ENCODE peak calls at places on chromosomes 11 and 22, in nine cellular contexts. G is transverse colon, J is breast epithelium, U is fibroblast of the aortic adventitia, F is AG10803, V is Caco-2, S is mucosa of descending colon, Y is bronchial epithelial cell, H is heart right ventricle. K is an unnamed sample.

GRCh38 chr11:112249871-112250590 is 10.6 kb downstream of the PLET1 start:
- DNase-seq in G (no peak), J (no peak), U (peak), F (peak), V (peak), S (no peak), Y (no peak), H (no peak), K (no peak)

GRCh38 chr22:35488513-35488912 is 52.1 kb upstream of the RASD2 start:
- DNase-seq in G (no peak), J (no peak), U (no peak), F (no peak), V (no peak), S (peak), Y (no peak), H (no peak), K (no peak)

GRCh38 chr11:10942621-10943020 is 84.8 kb upstream of the ZBED5 start:
- DNase-seq in G (no peak), J (no peak), U (no peak), F (no peak), V (no peak), S (no peak), Y (peak), H (no peak), K (no peak)

GRCh38 chr22:46246178-46246577 is 3.9 kb downstream of the CDPF1 start:
- DNase-seq in G (no peak), J (no peak), U (no peak), F (no peak), V (no peak), S (no peak), Y (no peak), H (no peak), K (no peak)

GRCh38 chr11:75790986-75791385 is 22.4 kb downstream of the DGAT2 start:
- DNase-seq in G (no peak), J (no peak), U (no peak), F (no peak), V (no peak), S (no peak), Y (peak), H (no peak), K (no peak)

GRCh38 chr11:1302461-1303073 is 6.9 kb downstream of the TOLLIP start:
- DNase-seq in G (no peak), J (no peak), U (no peak), F (no peak), V (no peak), S (no peak), Y (no peak), H (no peak), K (peak)

GRCh38 chr11:10390375-10390774 is 64.7 kb upstream of the AMPD3 start:
- DNase-seq in G (no peak), J (no peak), U (peak), F (no peak), V (no peak), S (no peak), Y (no peak), H (no peak), K (peak)

GRCh38 chr11:17188675-17189074 is 19.1 kb downstream of the PIK3C2A start:
- DNase-seq in G (no peak), J (no peak), U (no peak), F (no peak), V (no peak), S (no peak), Y (no peak), H (no peak), K (no peak)

GRCh38 chr11:2994336-2994730 is 2.2 kb upstream of the NAP1L4 start:
- DNase-seq in G (no peak), J (no peak), U (no peak), F (no peak), V (no peak), S (no peak), Y (no peak), H (no peak), K (no peak)

GRCh38 chr22:27115410-27115809 is 458.0 kb downstream of the MIAT start:
- DNase-seq in G (no peak), J (no peak), U (no peak), F (no peak), V (no peak), S (no peak), Y (no peak), H (no peak), K (no peak)

GRCh38 chr11:45799562-45799961 is 5.4 kb upstream of the SLC35C1 start:
- DNase-seq in G (no peak), J (no peak), U (no peak), F (no peak), V (no peak), S (no peak), Y (no peak), H (no peak), K (no peak)

GRCh38 chr11:17763244-17763643 is 28.7 kb downstream of the KCNC1 start:
- DNase-seq in G (no peak), J (no peak), U (no peak), F (no peak), V (no peak), S (no peak), Y (no peak), H (no peak), K (no peak)

GRCh38 chr11:44574620-44575287 is 9.3 kb downstream of the CD82 start:
- DNase-seq in G (no peak), J (no peak), U (peak), F (peak), V (no peak), S (no peak), Y (peak), H (no peak), K (no peak)

GRCh38 chr22:45602004-45602733 is 69.5 kb upstream of the ATXN10 start:
- DNase-seq in G (no peak), J (no peak), U (no peak), F (no peak), V (no peak), S (no peak), Y (no peak), H (no peak), K (no peak)

GRCh38 chr22:22745225-22746060 is 101.0 kb downstream of the GGTLC2 start:
- DNase-seq in G (peak), J (no peak), U (peak), F (peak), V (peak), S (peak), Y (peak), H (no peak), K (no peak)

GRCh38 chr11:129973068-129973467 is 29.6 kb downstream of the PRDM10 start:
- DNase-seq in G (no peak), J (no peak), U (no peak), F (no peak), V (no peak), S (no peak), Y (no peak), H (no peak), K (no peak)

GRCh38 chr11:17400048-17400775 is 11.8 kb upstream of the KCNJ11 start:
- DNase-seq in G (no peak), J (no peak), U (no peak), F (no peak), V (no peak), S (no peak), Y (no peak), H (no peak), K (no peak)

GRCh38 chr11:28679795-28680194 is 571.6 kb downstream of the METTL15 start:
- DNase-seq in G (no peak), J (no peak), U (peak), F (peak), V (no peak), S (no peak), Y (no peak), H (no peak), K (no peak)

GRCh38 chr11:64900263-64900678 is 16.7 kb downstream of the ATG2A start:
- DNase-seq in G (no peak), J (no peak), U (no peak), F (no peak), V (no peak), S (peak), Y (peak), H (no peak), K (no peak)

GRCh38 chr22:30252411-30253204 is 6.0 kb upstream of the LIF start:
- DNase-seq in G (peak), J (no peak), U (no peak), F (no peak), V (no peak), S (peak), Y (peak), H (no peak), K (no peak)

GRCh38 chr11:15897211-15897960 is 459.0 kb downstream of the SOX6 start:
- DNase-seq in G (no peak), J (no peak), U (peak), F (peak), V (peak), S (no peak), Y (peak), H (no peak), K (no peak)

GRCh38 chr22:23268139-23268712 is 87.9 kb downstream of the BCR start:
- DNase-seq in G (no peak), J (no peak), U (no peak), F (no peak), V (no peak), S (no peak), Y (no peak), H (no peak), K (no peak)

GRCh38 chr22:46672731-46673130 is 52.5 kb downstream of the GRAMD4 start:
- DNase-seq in G (peak), J (no peak), U (no peak), F (peak), V (no peak), S (peak), Y (no peak), H (no peak), K (no peak)

GRCh38 chr11:132158091-132158490 is 787.7 kb downstream of the NTM start:
- DNase-seq in G (no peak), J (no peak), U (no peak), F (peak), V (peak), S (peak), Y (peak), H (no peak), K (peak)

GRCh38 chr11:20368441-20368840 is 4.9 kb downstream of the HTATIP2 start:
- DNase-seq in G (no peak), J (no peak), U (no peak), F (no peak), V (no peak), S (no peak), Y (peak), H (no peak), K (no peak)

GRCh38 chr11:112881461-112881860 is 79.8 kb upstream of the NCAM1 start:
- DNase-seq in G (peak), J (peak), U (peak), F (peak), V (peak), S (peak), Y (peak), H (peak), K (peak)

GRCh38 chr11:8262552-8263108 is 1.0 kb downstream of the LMO1 start:
- DNase-seq in G (peak), J (peak), U (peak), F (peak), V (no peak), S (peak), Y (peak), H (peak), K (no peak)

GRCh38 chr22:21020802-21021429 is 6.0 kb downstream of the P2RX6 start:
- DNase-seq in G (no peak), J (no peak), U (no peak), F (no peak), V (no peak), S (no peak), Y (no peak), H (no peak), K (no peak)

GRCh38 chr11:105910095-105910715 is 111.8 kb downstream of the MSANTD4 start:
- DNase-seq in G (no peak), J (no peak), U (no peak), F (no peak), V (no peak), S (no peak), Y (peak), H (no peak), K (no peak)

GRCh38 chr11:68302256-68303054 is 9.9 kb upstream of the LRP5 start:
- DNase-seq in G (peak), J (no peak), U (peak), F (peak), V (peak), S (peak), Y (peak), H (no peak), K (no peak)

GRCh38 chr22:37566329-37566837 is 6.1 kb downstream of the CDC42EP1 start:
- DNase-seq in G (peak), J (no peak), U (no peak), F (no peak), V (no peak), S (no peak), Y (no peak), H (no peak), K (no peak)

GRCh38 chr11:2591805-2592204 is 108.0 kb downstream of the KCNQ1OT1 start:
- DNase-seq in G (no peak), J (no peak), U (no peak), F (no peak), V (no peak), S (no peak), Y (no peak), H (peak), K (no peak)

GRCh38 chr22:35172452-35172851 is 84.8 kb upstream of the HMGXB4 start:
- DNase-seq in G (no peak), J (no peak), U (no peak), F (no peak), V (no peak), S (no peak), Y (no peak), H (no peak), K (no peak)

GRCh38 chr11:16280256-16280682 is 76.1 kb downstream of the SOX6 start:
- DNase-seq in G (peak), J (no peak), U (no peak), F (no peak), V (no peak), S (peak), Y (peak), H (peak), K (no peak)

GRCh38 chr22:48760481-48761238 is 1067.0 kb downstream of the BRD1 start:
- DNase-seq in G (no peak), J (peak), U (no peak), F (no peak), V (no peak), S (no peak), Y (no peak), H (no peak), K (no peak)

GRCh38 chr11:2435288-2436012 is 8.9 kb downstream of the TRPM5 start:
- DNase-seq in G (no peak), J (no peak), U (no peak), F (no peak), V (no peak), S (no peak), Y (no peak), H (no peak), K (no peak)

GRCh38 chr11:66335531-66336233 is 552 bp downstream of the RIN1 start:
- DNase-seq in G (no peak), J (no peak), U (peak), F (peak), V (peak), S (no peak), Y (peak), H (no peak), K (no peak)

GRCh38 chr11:66332371-66333219 is 3.6 kb downstream of the RIN1 start:
- DNase-seq in G (no peak), J (no peak), U (no peak), F (no peak), V (no peak), S (no peak), Y (no peak), H (no peak), K (no peak)

GRCh38 chr11:66333220-66333877 is 2.9 kb downstream of the RIN1 start:
- DNase-seq in G (no peak), J (no peak), U (no peak), F (no peak), V (no peak), S (no peak), Y (no peak), H (no peak), K (no peak)

GRCh38 chr11:66334605-66335442 is 1.4 kb downstream of the RIN1 start:
- DNase-seq in G (no peak), J (no peak), U (no peak), F (no peak), V (no peak), S (no peak), Y (no peak), H (no peak), K (no peak)

GRCh38 chr11:66333896-66334604 is 2.2 kb downstream of the RIN1 start:
- DNase-seq in G (no peak), J (no peak), U (no peak), F (no peak), V (no peak), S (no peak), Y (no peak), H (no peak), K (no peak)
- H3K4me3 ChIP-seq in G (no peak), J (peak), U (peak), F (peak), V (no peak), S (no peak), Y (no peak), H (no peak), K (no peak)

GRCh38 chr22:29112102-29112501 is 39.3 kb downstream of the KREMEN1 start:
- DNase-seq in G (no peak), J (no peak), U (no peak), F (no peak), V (peak), S (no peak), Y (no peak), H (no peak), K (no peak)
- TF ChIP-seq CTCF in G (no peak), J (no peak), U (no peak), F (peak), V (no peak), S (no peak), Y (no peak), H (no peak), K (no peak)

GRCh38 chr11:121930004-121930965 is 185.7 kb downstream of the BLID start:
- DNase-seq in G (no peak), J (no peak), U (peak), F (peak), V (no peak), S (no peak), Y (no peak), H (no peak), K (no peak)
- H3K4me3 ChIP-seq in G (peak), J (peak), U (peak), F (peak), V (no peak), S (no peak), Y (no peak), H (peak), K (no peak)

DNA sequence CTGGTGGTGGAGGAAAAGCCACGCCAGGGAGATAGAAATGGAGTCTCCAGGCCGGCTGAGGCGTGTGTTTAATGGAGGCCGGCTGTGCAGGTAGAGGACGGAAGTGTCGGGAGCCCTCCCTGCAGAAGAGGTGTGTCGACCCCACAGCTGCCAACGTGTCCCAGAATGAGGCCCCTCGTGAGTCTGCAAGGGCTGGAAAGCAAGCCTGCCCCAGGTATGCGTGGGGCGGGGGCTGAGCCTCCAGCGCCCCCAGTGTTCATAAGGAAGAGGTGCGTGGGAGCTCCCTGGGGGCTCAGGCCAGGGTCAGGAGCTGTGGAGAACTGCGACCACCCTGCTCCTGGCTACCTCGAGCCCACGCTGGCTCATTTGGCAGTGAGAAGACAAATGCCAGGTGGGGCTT is 38.0 kb upstream of the JAM3 start:
- DNase-seq in G (no peak), J (no peak), U (no peak), F (no peak), V (no peak), S (no peak), Y (no peak), H (no peak), K (no peak)
- TF ChIP-seq CTCF in G (no peak), J (no peak), U (no peak), F (no peak), V (peak), S (no peak), Y (no peak), H (no peak), K (no peak)

K was measured in LNCaP clone FGC.